ENCODE peak calls at places on chromosomes 12 and 14, in seven cellular contexts. L, P, Q, Y, V, E and R are unnamed samples.

GRCh38 chr14:58695514-58695913 is 57.8 kb downstream of the DACT1 start:
- DNase-seq in E (no peak), L (no peak), Q (no peak), P (no peak), Y (no peak), V (no peak), R (no peak)

GRCh38 chr12:100268835-100269564 is 2.0 kb downstream of the SCYL2 start:
- DNase-seq in Y (peak; percentile 33), P (no peak), L (no peak), V (no peak), E (no peak), Q (peak; percentile 13), R (no peak)

GRCh38 chr14:104746951-104747481 is 5.9 kb upstream of the SIVA1 start:
- DNase-seq in P (no peak), E (no peak), V (no peak), Q (no peak), Y (no peak), L (no peak), R (no peak)

GRCh38 chr12:24025153-24025798 is 75.8 kb upstream of the SOX5 start:
- DNase-seq in Y (no peak), P (no peak), L (no peak), Q (peak; percentile 16), V (no peak), E (no peak), R (no peak)

GRCh38 chr14:75182820-75183219 is 6.4 kb upstream of the TMED10 start:
- DNase-seq in Q (peak; percentile 63), Y (peak; percentile 65), P (no peak), L (no peak), V (no peak), E (no peak), R (no peak)

GRCh38 chr14:36747411-36748184 is 85.9 kb downstream of the PAX9 start:
- DNase-seq in V (peak; percentile 31), E (no peak), P (no peak), Q (no peak), L (no peak), Y (no peak), R (no peak)

GRCh38 chr12:123056053-123056452 is 75.6 kb downstream of the ARL6IP4 start:
- DNase-seq in P (no peak), L (peak; percentile 13), E (no peak), Q (no peak), Y (no peak), V (no peak), R (no peak)

GRCh38 chr14:88599761-88600439 is 37.1 kb downstream of the ZC3H14 start:
- DNase-seq in Q (no peak), Y (no peak), E (no peak), P (no peak), V (no peak), L (no peak), R (no peak)

GRCh38 chr14:85531141-85531593 is 1.2 kb downstream of the FLRT2 start:
- DNase-seq in Q (peak; percentile 79), V (no peak), Y (peak; percentile 64), L (no peak), P (no peak), E (peak; percentile 50), R (no peak)

GRCh38 chr14:22699801-22700564 is 55.8 kb upstream of the OR6J1 start:
- DNase-seq in L (no peak), P (no peak), V (no peak), Y (peak; percentile 52), E (no peak), Q (no peak), R (no peak)

GRCh38 chr12:26009593-26009992 is 51.1 kb downstream of the RASSF8 start:
- DNase-seq in V (no peak), E (no peak), L (no peak), P (no peak), Y (no peak), Q (no peak), R (no peak)

GRCh38 chr14:79411403-79412174 is 799.7 kb downstream of the DIO2 start:
- DNase-seq in P (no peak), L (no peak), Y (peak; percentile 14), E (no peak), Q (peak; percentile 13), V (no peak), R (no peak)

GRCh38 chr12:95633049-95633545 is 81.8 kb upstream of the USP44 start:
- DNase-seq in V (no peak), Q (peak; percentile 82), E (peak; percentile 51), P (no peak), Y (peak; percentile 89), L (peak; percentile 87), R (no peak)

GRCh38 chr14:22583994-22584393 is 5.0 kb downstream of the DAD1 start:
- DNase-seq in V (no peak), Q (no peak), E (no peak), Y (no peak), P (no peak), L (no peak), R (no peak)

GRCh38 chr12:3295648-3296408 is 195.2 kb upstream of the PRMT8 start:
- DNase-seq in Y (peak; percentile 10), P (no peak), V (no peak), Q (peak; percentile 39), E (no peak), L (no peak), R (peak; percentile 15)

GRCh38 chr14:100785626-100786025 is 40.3 kb upstream of the MEG3 start:
- DNase-seq in Q (no peak), L (no peak), Y (no peak), P (no peak), E (no peak), V (no peak), R (no peak)
- H3K4me3 ChIP-seq in Q (no peak overlapping the region), L (no peak overlapping the region), Y (no peak overlapping the region), P (no peak overlapping the region), E (no peak overlapping the region), V (no peak overlapping the region), R (no peak overlapping the region)

DNA sequence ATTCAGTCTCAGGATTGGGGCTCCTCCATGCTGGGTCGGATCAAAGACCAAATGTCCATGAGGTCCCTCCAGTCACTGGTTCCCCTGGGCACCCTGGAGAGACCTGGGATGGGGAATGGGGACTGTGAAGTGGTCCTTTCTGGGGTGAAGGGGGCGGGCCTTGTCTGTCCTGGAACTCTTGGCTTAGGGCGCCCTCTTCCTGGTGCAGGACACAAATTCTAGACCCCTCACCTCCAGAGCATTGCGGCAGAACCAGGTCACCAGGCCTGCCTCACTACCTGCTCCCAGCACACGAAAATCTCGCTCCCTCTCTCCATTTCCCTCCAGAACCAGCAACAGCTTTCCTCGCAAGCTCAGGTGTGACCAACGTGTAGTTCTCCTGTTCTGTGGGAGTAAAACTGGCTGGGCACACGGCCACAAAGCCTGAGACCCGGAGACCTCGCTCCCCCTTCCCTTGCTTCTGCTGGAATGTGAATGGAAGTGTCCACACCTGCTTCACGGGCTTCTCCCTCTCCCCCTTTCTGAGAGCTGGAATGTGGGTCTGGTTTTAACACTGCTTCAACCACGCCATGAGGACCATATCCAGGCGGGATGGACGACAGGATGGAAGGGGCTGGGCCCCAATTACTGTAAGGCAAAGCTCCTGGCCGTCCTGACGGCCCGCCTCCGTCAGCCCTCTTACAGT is 112.7 kb downstream of the SCARB1 start:
- DNase-seq in P (no peak), Q (no peak), V (no peak), L (no peak), Y (no peak), E (no peak), R (no peak)
- TF ChIP-seq CTCF in P (peak; percentile 1), Q (peak; percentile 18), V (no peak), L (peak; percentile 57), Y (no peak), E (peak; percentile 8), R (peak; percentile 18)

GRCh38 chr14:100586520-100587247 is 533 bp downstream of the BEGAIN start:
- DNase-seq in L (peak; percentile 67), E (peak; percentile 45), P (no peak), Q (no peak), V (no peak), Y (peak; percentile 34), R (peak; percentile 16)

GRCh38 chr14:100589071-100589759 is 2.0 kb upstream of the BEGAIN start:
- DNase-seq in Q (no peak), V (no peak), P (no peak), L (no peak), Y (no peak), E (no peak), R (no peak)

GRCh38 chr14:100588671-100589070 is 1.5 kb upstream of the BEGAIN start:
- DNase-seq in L (no peak), E (peak; percentile 29), V (no peak), P (no peak), Q (no peak), Y (no peak), R (no peak)

GRCh38 chr14:100587248-100587762 is at the start of gene BEGAIN:
- DNase-seq in V (no peak), Q (no peak), L (no peak), E (no peak), P (no peak), Y (no peak), R (no peak)

GRCh38 chr14:100587763-100588411 is 670 bp upstream of the BEGAIN start:
- DNase-seq in V (no peak), Y (no peak), E (peak; percentile 16), Q (no peak), L (no peak), P (no peak), R (no peak)
- H3K4me3 ChIP-seq in V (no peak overlapping the region), Y (no peak overlapping the region), E (no peak overlapping the region), Q (no peak overlapping the region), L (peak overlapping the region; percentile 60), P (no peak overlapping the region), R (peak overlapping the region; percentile 9)

DNA sequence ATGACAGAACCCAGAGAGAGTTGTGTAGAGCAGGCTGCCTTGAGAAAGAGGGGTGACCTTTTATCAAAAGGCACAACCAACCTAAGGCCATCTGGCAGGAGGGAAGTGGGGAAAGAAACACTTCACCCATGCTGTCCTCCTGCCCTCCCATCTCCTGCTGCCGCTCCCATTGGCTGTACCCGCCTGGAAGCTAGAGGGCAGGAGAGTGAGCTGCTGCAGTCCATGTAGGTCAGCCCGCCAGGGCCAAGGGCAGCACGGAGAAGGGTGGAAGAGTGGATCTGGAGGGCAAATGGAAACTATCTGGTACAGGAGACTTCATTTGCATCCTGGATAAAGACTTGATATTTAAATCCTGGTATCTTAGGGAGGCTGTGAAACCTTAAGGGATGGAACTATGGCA is 11.5 kb upstream of the CABP1 start:
- DNase-seq in E (no peak), Q (no peak), Y (no peak), V (no peak), P (no peak), L (no peak), R (no peak)
- TF ChIP-seq CTCF in E (no peak), Q (peak; percentile 35), Y (no peak), V (no peak), P (no peak), L (peak; percentile 21), R (peak; percentile 15)

DNA sequence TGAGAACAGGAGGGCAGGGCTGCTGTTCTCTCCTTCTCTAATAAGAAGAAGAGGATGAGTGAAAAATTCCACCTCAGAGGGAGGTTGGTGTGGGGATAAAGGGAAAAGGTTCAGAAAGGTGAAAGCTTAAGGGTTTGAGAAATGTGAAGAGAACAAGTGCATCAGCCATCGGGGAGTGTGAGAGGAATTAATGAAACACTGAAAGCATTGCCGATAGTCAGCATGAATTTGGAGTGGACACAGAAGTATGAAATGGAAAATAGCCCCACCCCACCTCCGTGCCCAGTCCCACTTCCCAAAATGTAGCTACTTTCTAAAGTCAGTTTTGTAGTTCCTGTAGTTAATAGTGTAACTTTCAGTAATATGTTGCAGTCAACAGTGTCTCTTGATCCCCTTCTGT is 33.4 kb downstream of the DIP2B start:
- DNase-seq in E (no peak), Q (no peak), V (no peak), Y (no peak), L (no peak), P (no peak), R (no peak)
- H3K4me3 ChIP-seq in E (no peak overlapping the region), Q (no peak overlapping the region), V (no peak overlapping the region), Y (no peak overlapping the region), L (peak overlapping the region; percentile 41), P (no peak overlapping the region), R (no peak overlapping the region)